ENCODE peak calls at places on chromosome 5, in seven cellular contexts. One of them, this sample, is unnamed.

GRCh38 chr5:80860934-80861613 is 99.1 kb upstream of the RASGRF2 start:
- DNase-seq in stimulated activated CD4-positive, alpha-beta T cell treated with anti-CD3 and anti-CD28 coated beads, TNF-alpha, amount 100 ng/mL, for 24 hours: no peak
- DNase-seq in T-helper 9 cell: no peak
- DNase-seq in bronchial epithelial cell: no peak
- DNase-seq in ovary: no peak
- DNase-seq in NAMALWA: no peak
- DNase-seq in M059J: no peak
- DNase-seq in this sample: no peak

GRCh38 chr5:130992621-130993020 is 172.4 kb downstream of the HINT1 start:
- DNase-seq in stimulated activated CD4-positive, alpha-beta T cell treated with anti-CD3 and anti-CD28 coated beads, TNF-alpha, amount 100 ng/mL, for 24 hours: no peak
- DNase-seq in T-helper 9 cell: no peak
- DNase-seq in bronchial epithelial cell: peak
- DNase-seq in ovary: no peak
- DNase-seq in NAMALWA: no peak
- DNase-seq in M059J: no peak
- DNase-seq in this sample: no peak

GRCh38 chr5:75450069-75450468 is 61.4 kb downstream of the CERT1 start:
- DNase-seq in stimulated activated CD4-positive, alpha-beta T cell treated with anti-CD3 and anti-CD28 coated beads, TNF-alpha, amount 100 ng/mL, for 24 hours: no peak
- DNase-seq in T-helper 9 cell: no peak
- DNase-seq in bronchial epithelial cell: peak
- DNase-seq in ovary: no peak
- DNase-seq in NAMALWA: no peak
- DNase-seq in M059J: no peak
- DNase-seq in this sample: no peak

GRCh38 chr5:43036856-43037711 is 3.0 kb downstream of the ANXA2R start:
- DNase-seq in stimulated activated CD4-positive, alpha-beta T cell treated with anti-CD3 and anti-CD28 coated beads, TNF-alpha, amount 100 ng/mL, for 24 hours: no peak
- DNase-seq in T-helper 9 cell: no peak
- DNase-seq in bronchial epithelial cell: no peak
- DNase-seq in ovary: no peak
- DNase-seq in NAMALWA: no peak
- DNase-seq in M059J: no peak
- DNase-seq in this sample: no peak

GRCh38 chr5:172370648-172371248 is 83.6 kb downstream of the SH3PXD2B start:
- DNase-seq in stimulated activated CD4-positive, alpha-beta T cell treated with anti-CD3 and anti-CD28 coated beads, TNF-alpha, amount 100 ng/mL, for 24 hours: no peak
- DNase-seq in T-helper 9 cell: no peak
- DNase-seq in bronchial epithelial cell: peak
- DNase-seq in ovary: no peak
- DNase-seq in NAMALWA: peak
- DNase-seq in M059J: peak
- DNase-seq in this sample: no peak

GRCh38 chr5:5350101-5350500 is 72.4 kb upstream of the ICE1 start:
- DNase-seq in stimulated activated CD4-positive, alpha-beta T cell treated with anti-CD3 and anti-CD28 coated beads, TNF-alpha, amount 100 ng/mL, for 24 hours: no peak
- DNase-seq in T-helper 9 cell: no peak
- DNase-seq in bronchial epithelial cell: no peak
- DNase-seq in ovary: no peak
- DNase-seq in NAMALWA: no peak
- DNase-seq in M059J: peak
- DNase-seq in this sample: no peak

GRCh38 chr5:1113805-1114586 is 2.1 kb upstream of the SLC12A7 start:
- DNase-seq in stimulated activated CD4-positive, alpha-beta T cell treated with anti-CD3 and anti-CD28 coated beads, TNF-alpha, amount 100 ng/mL, for 24 hours: no peak
- DNase-seq in T-helper 9 cell: no peak
- DNase-seq in bronchial epithelial cell: no peak
- DNase-seq in ovary: no peak
- DNase-seq in NAMALWA: no peak
- DNase-seq in M059J: no peak
- DNase-seq in this sample: no peak

GRCh38 chr5:123754167-123754840 is 242.3 kb downstream of the CSNK1G3 start:
- DNase-seq in stimulated activated CD4-positive, alpha-beta T cell treated with anti-CD3 and anti-CD28 coated beads, TNF-alpha, amount 100 ng/mL, for 24 hours: no peak
- DNase-seq in T-helper 9 cell: no peak
- DNase-seq in bronchial epithelial cell: no peak
- DNase-seq in ovary: no peak
- DNase-seq in NAMALWA: no peak
- DNase-seq in M059J: no peak
- DNase-seq in this sample: no peak

GRCh38 chr5:104611419-104611818 is 1048.8 kb upstream of the NUDT12 start:
- DNase-seq in stimulated activated CD4-positive, alpha-beta T cell treated with anti-CD3 and anti-CD28 coated beads, TNF-alpha, amount 100 ng/mL, for 24 hours: no peak
- DNase-seq in T-helper 9 cell: no peak
- DNase-seq in bronchial epithelial cell: no peak
- DNase-seq in ovary: no peak
- DNase-seq in NAMALWA: no peak
- DNase-seq in M059J: no peak
- DNase-seq in this sample: no peak

GRCh38 chr5:53090229-53090628 is 19.3 kb downstream of the MOCS2 start:
- DNase-seq in stimulated activated CD4-positive, alpha-beta T cell treated with anti-CD3 and anti-CD28 coated beads, TNF-alpha, amount 100 ng/mL, for 24 hours: no peak
- DNase-seq in T-helper 9 cell: no peak
- DNase-seq in bronchial epithelial cell: no peak
- DNase-seq in ovary: no peak
- DNase-seq in NAMALWA: no peak
- DNase-seq in M059J: no peak
- DNase-seq in this sample: no peak

GRCh38 chr5:181045316-181045715 is 5.2 kb downstream of the BTNL9 start:
- DNase-seq in stimulated activated CD4-positive, alpha-beta T cell treated with anti-CD3 and anti-CD28 coated beads, TNF-alpha, amount 100 ng/mL, for 24 hours: no peak
- DNase-seq in T-helper 9 cell: no peak
- DNase-seq in bronchial epithelial cell: no peak
- DNase-seq in ovary: no peak
- DNase-seq in NAMALWA: no peak
- DNase-seq in M059J: no peak
- DNase-seq in this sample: no peak

GRCh38 chr5:124343451-124343867 is 403.0 kb downstream of the ZNF608 start:
- DNase-seq in stimulated activated CD4-positive, alpha-beta T cell treated with anti-CD3 and anti-CD28 coated beads, TNF-alpha, amount 100 ng/mL, for 24 hours: no peak
- DNase-seq in T-helper 9 cell: no peak
- DNase-seq in bronchial epithelial cell: peak
- DNase-seq in ovary: no peak
- DNase-seq in NAMALWA: no peak
- DNase-seq in M059J: peak
- DNase-seq in this sample: no peak

GRCh38 chr5:41598011-41598410 is 87.6 kb upstream of the PLCXD3 start:
- DNase-seq in stimulated activated CD4-positive, alpha-beta T cell treated with anti-CD3 and anti-CD28 coated beads, TNF-alpha, amount 100 ng/mL, for 24 hours: no peak
- DNase-seq in T-helper 9 cell: no peak
- DNase-seq in bronchial epithelial cell: no peak
- DNase-seq in ovary: no peak
- DNase-seq in NAMALWA: no peak
- DNase-seq in M059J: peak
- DNase-seq in this sample: no peak

GRCh38 chr5:176416123-176416924 is at the start of gene CLTB:
- DNase-seq in stimulated activated CD4-positive, alpha-beta T cell treated with anti-CD3 and anti-CD28 coated beads, TNF-alpha, amount 100 ng/mL, for 24 hours: peak
- DNase-seq in T-helper 9 cell: peak
- DNase-seq in bronchial epithelial cell: peak
- DNase-seq in ovary: peak
- DNase-seq in NAMALWA: peak
- DNase-seq in M059J: peak
- DNase-seq in this sample: peak

GRCh38 chr5:126074538-126074937 is 348.7 kb upstream of the GRAMD2B start:
- DNase-seq in stimulated activated CD4-positive, alpha-beta T cell treated with anti-CD3 and anti-CD28 coated beads, TNF-alpha, amount 100 ng/mL, for 24 hours: no peak
- DNase-seq in T-helper 9 cell: no peak
- DNase-seq in bronchial epithelial cell: no peak
- DNase-seq in ovary: no peak
- DNase-seq in NAMALWA: no peak
- DNase-seq in M059J: no peak
- DNase-seq in this sample: no peak

GRCh38 chr5:141349917-141350619 is at the start of gene PCDHGB1:
- DNase-seq in stimulated activated CD4-positive, alpha-beta T cell treated with anti-CD3 and anti-CD28 coated beads, TNF-alpha, amount 100 ng/mL, for 24 hours: no peak
- DNase-seq in T-helper 9 cell: peak
- DNase-seq in bronchial epithelial cell: peak
- DNase-seq in ovary: no peak
- DNase-seq in NAMALWA: peak
- DNase-seq in M059J: peak
- DNase-seq in this sample: no peak

GRCh38 chr5:175115831-175116230 is 328.2 kb downstream of the DRD1 start:
- DNase-seq in stimulated activated CD4-positive, alpha-beta T cell treated with anti-CD3 and anti-CD28 coated beads, TNF-alpha, amount 100 ng/mL, for 24 hours: no peak
- DNase-seq in T-helper 9 cell: no peak
- DNase-seq in bronchial epithelial cell: no peak
- DNase-seq in ovary: no peak
- DNase-seq in NAMALWA: no peak
- DNase-seq in M059J: peak
- DNase-seq in this sample: no peak

GRCh38 chr5:4511996-4512656 is 628.0 kb upstream of the ADAMTS16 start:
- DNase-seq in stimulated activated CD4-positive, alpha-beta T cell treated with anti-CD3 and anti-CD28 coated beads, TNF-alpha, amount 100 ng/mL, for 24 hours: no peak
- DNase-seq in T-helper 9 cell: no peak
- DNase-seq in bronchial epithelial cell: peak
- DNase-seq in ovary: no peak
- DNase-seq in NAMALWA: no peak
- DNase-seq in M059J: peak
- DNase-seq in this sample: no peak

GRCh38 chr5:2757563-2758311 is 6.3 kb upstream of the IRX2 start:
- DNase-seq in stimulated activated CD4-positive, alpha-beta T cell treated with anti-CD3 and anti-CD28 coated beads, TNF-alpha, amount 100 ng/mL, for 24 hours: no peak
- DNase-seq in T-helper 9 cell: no peak
- DNase-seq in bronchial epithelial cell: peak
- DNase-seq in ovary: no peak
- DNase-seq in NAMALWA: no peak
- DNase-seq in M059J: peak
- DNase-seq in this sample: no peak

GRCh38 chr5:146948666-146949065 is 70.1 kb upstream of the PPP2R2B start:
- DNase-seq in stimulated activated CD4-positive, alpha-beta T cell treated with anti-CD3 and anti-CD28 coated beads, TNF-alpha, amount 100 ng/mL, for 24 hours: no peak
- DNase-seq in T-helper 9 cell: no peak
- DNase-seq in bronchial epithelial cell: no peak
- DNase-seq in ovary: no peak
- DNase-seq in NAMALWA: no peak
- DNase-seq in M059J: no peak
- DNase-seq in this sample: no peak

GRCh38 chr5:119218830-119219782 is 136.7 kb upstream of the TNFAIP8 start:
- DNase-seq in stimulated activated CD4-positive, alpha-beta T cell treated with anti-CD3 and anti-CD28 coated beads, TNF-alpha, amount 100 ng/mL, for 24 hours: no peak
- DNase-seq in T-helper 9 cell: no peak
- DNase-seq in bronchial epithelial cell: no peak
- DNase-seq in ovary: no peak
- DNase-seq in NAMALWA: no peak
- DNase-seq in M059J: peak
- DNase-seq in this sample: no peak

GRCh38 chr5:32909207-32909606 is 198.1 kb downstream of the NPR3 start:
- DNase-seq in stimulated activated CD4-positive, alpha-beta T cell treated with anti-CD3 and anti-CD28 coated beads, TNF-alpha, amount 100 ng/mL, for 24 hours: no peak
- DNase-seq in T-helper 9 cell: no peak
- DNase-seq in bronchial epithelial cell: no peak
- DNase-seq in ovary: no peak
- DNase-seq in NAMALWA: no peak
- DNase-seq in M059J: peak
- DNase-seq in this sample: no peak

GRCh38 chr5:151660616-151661015 is 26.1 kb downstream of the SPARC start:
- DNase-seq in stimulated activated CD4-positive, alpha-beta T cell treated with anti-CD3 and anti-CD28 coated beads, TNF-alpha, amount 100 ng/mL, for 24 hours: no peak
- DNase-seq in T-helper 9 cell: no peak
- DNase-seq in bronchial epithelial cell: peak
- DNase-seq in ovary: no peak
- DNase-seq in NAMALWA: no peak
- DNase-seq in M059J: peak
- DNase-seq in this sample: no peak

GRCh38 chr5:66828046-66828550 is 231.9 kb downstream of the MAST4 start:
- DNase-seq in stimulated activated CD4-positive, alpha-beta T cell treated with anti-CD3 and anti-CD28 coated beads, TNF-alpha, amount 100 ng/mL, for 24 hours: no peak
- DNase-seq in T-helper 9 cell: no peak
- DNase-seq in bronchial epithelial cell: no peak
- DNase-seq in ovary: no peak
- DNase-seq in NAMALWA: no peak
- DNase-seq in M059J: no peak
- DNase-seq in this sample: no peak

GRCh38 chr5:161719157-161719556 is 33.6 kb downstream of the GABRA6 start:
- DNase-seq in stimulated activated CD4-positive, alpha-beta T cell treated with anti-CD3 and anti-CD28 coated beads, TNF-alpha, amount 100 ng/mL, for 24 hours: no peak
- DNase-seq in T-helper 9 cell: no peak
- DNase-seq in bronchial epithelial cell: no peak
- DNase-seq in ovary: no peak
- DNase-seq in NAMALWA: no peak
- DNase-seq in M059J: no peak
- DNase-seq in this sample: no peak

GRCh38 chr5:169980418-169981053 is at the start of gene INSYN2B:
- DNase-seq in stimulated activated CD4-positive, alpha-beta T cell treated with anti-CD3 and anti-CD28 coated beads, TNF-alpha, amount 100 ng/mL, for 24 hours: no peak
- DNase-seq in T-helper 9 cell: no peak
- DNase-seq in bronchial epithelial cell: peak
- DNase-seq in ovary: peak
- DNase-seq in NAMALWA: peak
- DNase-seq in M059J: peak
- DNase-seq in this sample: no peak

GRCh38 chr5:58794875-58795274 is 212.0 kb downstream of the RAB3C start:
- DNase-seq in stimulated activated CD4-positive, alpha-beta T cell treated with anti-CD3 and anti-CD28 coated beads, TNF-alpha, amount 100 ng/mL, for 24 hours: peak
- DNase-seq in T-helper 9 cell: no peak
- DNase-seq in bronchial epithelial cell: no peak
- DNase-seq in ovary: no peak
- DNase-seq in NAMALWA: no peak
- DNase-seq in M059J: no peak
- DNase-seq in this sample: no peak

GRCh38 chr5:180135128-180135955 is 63.8 kb upstream of the RNF130 start:
- DNase-seq in stimulated activated CD4-positive, alpha-beta T cell treated with anti-CD3 and anti-CD28 coated beads, TNF-alpha, amount 100 ng/mL, for 24 hours: no peak
- DNase-seq in T-helper 9 cell: no peak
- DNase-seq in bronchial epithelial cell: peak
- DNase-seq in ovary: no peak
- DNase-seq in NAMALWA: no peak
- DNase-seq in M059J: peak
- DNase-seq in this sample: peak

GRCh38 chr5:15752886-15753285 is 252.9 kb downstream of the FBXL7 start:
- DNase-seq in stimulated activated CD4-positive, alpha-beta T cell treated with anti-CD3 and anti-CD28 coated beads, TNF-alpha, amount 100 ng/mL, for 24 hours: no peak
- DNase-seq in T-helper 9 cell: no peak
- DNase-seq in bronchial epithelial cell: no peak
- DNase-seq in ovary: peak
- DNase-seq in NAMALWA: no peak
- DNase-seq in M059J: no peak
- DNase-seq in this sample: no peak

GRCh38 chr5:117604845-117605244 is 1030.2 kb upstream of the SEMA6A start:
- DNase-seq in stimulated activated CD4-positive, alpha-beta T cell treated with anti-CD3 and anti-CD28 coated beads, TNF-alpha, amount 100 ng/mL, for 24 hours: no peak
- DNase-seq in T-helper 9 cell: no peak
- DNase-seq in bronchial epithelial cell: peak
- DNase-seq in ovary: no peak
- DNase-seq in NAMALWA: no peak
- DNase-seq in M059J: no peak
- DNase-seq in this sample: no peak

GRCh38 chr5:151751091-151751490 is 7.3 kb downstream of the ATOX1 start:
- DNase-seq in stimulated activated CD4-positive, alpha-beta T cell treated with anti-CD3 and anti-CD28 coated beads, TNF-alpha, amount 100 ng/mL, for 24 hours: no peak
- DNase-seq in T-helper 9 cell: no peak
- DNase-seq in bronchial epithelial cell: peak
- DNase-seq in ovary: no peak
- DNase-seq in NAMALWA: no peak
- DNase-seq in M059J: peak
- DNase-seq in this sample: no peak